ENCODE peak calls at places on chromosomes 13 and 19, in six cellular contexts. One of them, this sample, is unnamed.

GRCh38 chr13:103948477-103948876 is 882.3 kb upstream of the SLC10A2 start:
- DNase-seq in adrenal gland: no peak
- DNase-seq in psoas muscle: no peak
- DNase-seq in left lung: no peak
- DNase-seq in fibroblast of the aortic adventitia: no peak
- DNase-seq in heart right ventricle: no peak
- DNase-seq in this sample: no peak

GRCh38 chr19:42052241-42052863 is 17.7 kb downstream of the GRIK5 start:
- DNase-seq in heart right ventricle: no peak
- DNase-seq in fibroblast of the aortic adventitia: no peak
- DNase-seq in psoas muscle: peak
- DNase-seq in adrenal gland: no peak
- DNase-seq in left lung: peak
- DNase-seq in this sample: no peak

GRCh38 chr13:85603735-85604134 is 195.5 kb downstream of the SLITRK6 start:
- DNase-seq in fibroblast of the aortic adventitia: no peak
- DNase-seq in heart right ventricle: no peak
- DNase-seq in psoas muscle: no peak
- DNase-seq in left lung: no peak
- DNase-seq in adrenal gland: no peak
- DNase-seq in this sample: no peak

GRCh38 chr13:24123761-24124160 is 36.8 kb upstream of the SPATA13 start:
- DNase-seq in adrenal gland: no peak
- DNase-seq in heart right ventricle: no peak
- DNase-seq in psoas muscle: no peak
- DNase-seq in fibroblast of the aortic adventitia: no peak
- DNase-seq in left lung: no peak
- DNase-seq in this sample: no peak

GRCh38 chr13:77028202-77028601 is 1.2 kb upstream of the FBXL3 start:
- DNase-seq in left lung: no peak
- DNase-seq in psoas muscle: no peak
- DNase-seq in heart right ventricle: peak
- DNase-seq in adrenal gland: peak
- DNase-seq in fibroblast of the aortic adventitia: peak
- DNase-seq in this sample: peak

GRCh38 chr19:4829001-4829712 is 2.4 kb downstream of the TICAM1 start:
- DNase-seq in psoas muscle: no peak
- DNase-seq in heart right ventricle: no peak
- DNase-seq in fibroblast of the aortic adventitia: no peak
- DNase-seq in adrenal gland: no peak
- DNase-seq in left lung: no peak
- DNase-seq in this sample: no peak

GRCh38 chr19:14167594-14168138 is 31.3 kb upstream of the ASF1B start:
- DNase-seq in adrenal gland: no peak
- DNase-seq in heart right ventricle: no peak
- DNase-seq in psoas muscle: no peak
- DNase-seq in left lung: no peak
- DNase-seq in fibroblast of the aortic adventitia: no peak
- DNase-seq in this sample: no peak

GRCh38 chr13:113552079-113552478 is 32.5 kb upstream of the TFDP1 start:
- DNase-seq in fibroblast of the aortic adventitia: no peak
- DNase-seq in psoas muscle: no peak
- DNase-seq in heart right ventricle: no peak
- DNase-seq in adrenal gland: no peak
- DNase-seq in left lung: peak
- DNase-seq in this sample: no peak

GRCh38 chr13:79392882-79393563 is 13.0 kb downstream of the RBM26 start:
- DNase-seq in left lung: no peak
- DNase-seq in heart right ventricle: no peak
- DNase-seq in adrenal gland: no peak
- DNase-seq in psoas muscle: no peak
- DNase-seq in fibroblast of the aortic adventitia: peak
- DNase-seq in this sample: peak

GRCh38 chr13:113548778-113549621 is 35.6 kb upstream of the TFDP1 start:
- DNase-seq in adrenal gland: no peak
- DNase-seq in fibroblast of the aortic adventitia: peak
- DNase-seq in heart right ventricle: no peak
- DNase-seq in left lung: peak
- DNase-seq in psoas muscle: no peak
- DNase-seq in this sample: no peak

GRCh38 chr13:80973721-80974120 is 632.8 kb upstream of the SPRY2 start:
- DNase-seq in fibroblast of the aortic adventitia: peak
- DNase-seq in psoas muscle: no peak
- DNase-seq in adrenal gland: no peak
- DNase-seq in left lung: no peak
- DNase-seq in heart right ventricle: no peak
- DNase-seq in this sample: no peak

GRCh38 chr13:43205421-43205820 is 182.0 kb downstream of the DNAJC15 start:
- DNase-seq in fibroblast of the aortic adventitia: peak
- DNase-seq in adrenal gland: no peak
- DNase-seq in psoas muscle: no peak
- DNase-seq in heart right ventricle: no peak
- DNase-seq in left lung: no peak
- DNase-seq in this sample: peak

GRCh38 chr13:111659842-111660241 is 339.4 kb downstream of the TEX29 start:
- DNase-seq in fibroblast of the aortic adventitia: no peak
- DNase-seq in heart right ventricle: no peak
- DNase-seq in left lung: no peak
- DNase-seq in adrenal gland: no peak
- DNase-seq in psoas muscle: no peak
- DNase-seq in this sample: no peak

GRCh38 chr13:106302011-106302410 is 233.5 kb downstream of the EFNB2 start:
- DNase-seq in adrenal gland: no peak
- DNase-seq in heart right ventricle: no peak
- DNase-seq in psoas muscle: no peak
- DNase-seq in left lung: no peak
- DNase-seq in fibroblast of the aortic adventitia: no peak
- DNase-seq in this sample: no peak

GRCh38 chr19:49560358-49560900 is 19.9 kb downstream of the NOSIP start:
- DNase-seq in heart right ventricle: peak
- DNase-seq in psoas muscle: peak
- DNase-seq in left lung: no peak
- DNase-seq in fibroblast of the aortic adventitia: no peak
- DNase-seq in adrenal gland: no peak
- DNase-seq in this sample: no peak

GRCh38 chr19:10852098-10852800 is 4.0 kb downstream of the C19orf38 start:
- DNase-seq in psoas muscle: no peak
- DNase-seq in adrenal gland: no peak
- DNase-seq in left lung: no peak
- DNase-seq in heart right ventricle: no peak
- DNase-seq in fibroblast of the aortic adventitia: peak
- DNase-seq in this sample: peak

GRCh38 chr19:3458595-3459284 is 21.6 kb downstream of the SMIM24 start:
- DNase-seq in adrenal gland: peak
- DNase-seq in fibroblast of the aortic adventitia: no peak
- DNase-seq in psoas muscle: peak
- DNase-seq in heart right ventricle: peak
- DNase-seq in left lung: peak
- DNase-seq in this sample: no peak

GRCh38 chr13:83829800-83830199 is 52.5 kb downstream of the SLITRK1 start:
- DNase-seq in fibroblast of the aortic adventitia: no peak
- DNase-seq in adrenal gland: no peak
- DNase-seq in left lung: no peak
- DNase-seq in psoas muscle: no peak
- DNase-seq in heart right ventricle: no peak
- DNase-seq in this sample: no peak

GRCh38 chr19:4987286-4987685 is 18.4 kb downstream of the KDM4B start:
- DNase-seq in fibroblast of the aortic adventitia: peak
- DNase-seq in left lung: no peak
- DNase-seq in psoas muscle: peak
- DNase-seq in heart right ventricle: no peak
- DNase-seq in adrenal gland: peak
- DNase-seq in this sample: peak

GRCh38 chr13:90403330-90404082 is 944.0 kb upstream of the MIR17HG start:
- DNase-seq in adrenal gland: no peak
- DNase-seq in left lung: peak
- DNase-seq in fibroblast of the aortic adventitia: no peak
- DNase-seq in psoas muscle: no peak
- DNase-seq in heart right ventricle: no peak
- DNase-seq in this sample: no peak

GRCh38 chr19:50759886-50760285 is 10.4 kb upstream of the GPR32 start:
- DNase-seq in adrenal gland: no peak
- DNase-seq in fibroblast of the aortic adventitia: peak
- DNase-seq in psoas muscle: no peak
- DNase-seq in left lung: no peak
- DNase-seq in heart right ventricle: no peak
- DNase-seq in this sample: peak

GRCh38 chr19:40530091-40530901 is 46.4 kb upstream of the SHKBP1 start:
- DNase-seq in fibroblast of the aortic adventitia: no peak
- DNase-seq in left lung: no peak
- DNase-seq in adrenal gland: no peak
- DNase-seq in psoas muscle: no peak
- DNase-seq in heart right ventricle: no peak
- DNase-seq in this sample: no peak

GRCh38 chr13:86567119-86567518 is 767.9 kb upstream of the SLITRK6 start:
- DNase-seq in left lung: no peak
- DNase-seq in heart right ventricle: no peak
- DNase-seq in adrenal gland: no peak
- DNase-seq in psoas muscle: no peak
- DNase-seq in fibroblast of the aortic adventitia: no peak
- DNase-seq in this sample: no peak

GRCh38 chr13:90307136-90307535 is 1040.4 kb upstream of the MIR17HG start:
- DNase-seq in adrenal gland: no peak
- DNase-seq in left lung: no peak
- DNase-seq in psoas muscle: no peak
- DNase-seq in heart right ventricle: no peak
- DNase-seq in fibroblast of the aortic adventitia: no peak
- DNase-seq in this sample: no peak

GRCh38 chr19:35714601-35715354 is 3.0 kb upstream of the KMT2B start:
- DNase-seq in adrenal gland: no peak
- DNase-seq in left lung: no peak
- DNase-seq in psoas muscle: no peak
- DNase-seq in fibroblast of the aortic adventitia: no peak
- DNase-seq in heart right ventricle: no peak
- DNase-seq in this sample: no peak
- TF ChIP-seq CTCF in adrenal gland: no peak
- TF ChIP-seq CTCF in left lung: no peak
- TF ChIP-seq CTCF in psoas muscle: no peak
- TF ChIP-seq CTCF in fibroblast of the aortic adventitia: no peak
- TF ChIP-seq CTCF in heart right ventricle: no peak
- TF ChIP-seq CTCF in this sample: no peak

GRCh38 chr19:46035546-46035945 is 5.3 kb downstream of the IGFL4 start:
- DNase-seq in fibroblast of the aortic adventitia: no peak
- DNase-seq in psoas muscle: no peak
- DNase-seq in adrenal gland: no peak
- DNase-seq in left lung: no peak
- DNase-seq in heart right ventricle: no peak
- DNase-seq in this sample: no peak
- H3K4me3 ChIP-seq in fibroblast of the aortic adventitia: no peak
- H3K4me3 ChIP-seq in psoas muscle: no peak
- H3K4me3 ChIP-seq in adrenal gland: no peak
- H3K4me3 ChIP-seq in left lung: no peak
- H3K4me3 ChIP-seq in heart right ventricle: no peak
- H3K4me3 ChIP-seq in this sample: no peak

DNA sequence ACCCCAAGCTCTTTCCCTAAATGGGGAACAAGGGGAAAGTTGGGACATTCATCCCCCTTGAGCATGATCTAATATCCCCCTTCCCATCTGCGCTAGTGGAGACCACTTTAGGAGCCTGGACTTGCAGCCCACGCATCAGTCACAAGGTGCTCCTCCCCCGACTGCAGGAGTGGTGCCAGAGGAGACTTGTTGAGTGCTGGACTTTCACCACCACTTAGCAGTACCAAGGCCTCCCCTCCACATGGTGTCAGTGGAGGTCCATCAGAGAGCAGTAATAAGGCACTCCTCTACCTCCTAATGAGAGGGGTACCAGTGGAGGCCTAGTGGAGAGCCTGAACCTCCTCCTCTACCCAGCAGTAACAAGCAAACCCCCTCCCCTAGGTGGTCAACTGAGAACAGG is 22.5 kb downstream of the CAB39L start:
- DNase-seq in adrenal gland: no peak
- DNase-seq in left lung: no peak
- DNase-seq in fibroblast of the aortic adventitia: no peak
- DNase-seq in heart right ventricle: no peak
- DNase-seq in psoas muscle: no peak
- DNase-seq in this sample: no peak
- TF ChIP-seq CTCF in adrenal gland: no peak
- TF ChIP-seq CTCF in left lung: no peak
- TF ChIP-seq CTCF in fibroblast of the aortic adventitia: no peak
- TF ChIP-seq CTCF in heart right ventricle: peak
- TF ChIP-seq CTCF in psoas muscle: no peak
- TF ChIP-seq CTCF in this sample: no peak

GRCh38 chr13:108987945-108988344 is 358.5 kb downstream of the MYO16 start:
- DNase-seq in fibroblast of the aortic adventitia: no peak
- DNase-seq in left lung: no peak
- DNase-seq in heart right ventricle: no peak
- DNase-seq in adrenal gland: no peak
- DNase-seq in psoas muscle: no peak
- DNase-seq in this sample: peak
- H3K4me3 ChIP-seq in fibroblast of the aortic adventitia: no peak
- H3K4me3 ChIP-seq in left lung: no peak
- H3K4me3 ChIP-seq in heart right ventricle: no peak
- H3K4me3 ChIP-seq in adrenal gland: no peak
- H3K4me3 ChIP-seq in psoas muscle: no peak
- H3K4me3 ChIP-seq in this sample: no peak

This sample was measured in AG10803.